ENCODE peak calls at places on chromosomes 2 and 18, in four cellular contexts. V, L, N and X are unnamed samples.
A peak's percentile ranks its signal among the peaks of the same experiment; 100 is the strongest.

GRCh38 chr2:76599732-76600368 is 889.1 kb upstream of the GCFC2 start:
- DNase-seq in V (peak; percentile 84), L (no peak), N (peak; percentile 46), X (peak; percentile 54)

GRCh38 chr2:128559533-128560515 is 241.2 kb upstream of the HS6ST1 start:
- DNase-seq in V (no peak), L (no peak), N (no peak), X (no peak)

GRCh38 chr2:230346921-230347533 is 20.0 kb downstream of the SP140L start:
- DNase-seq in V (no peak), L (no peak), N (no peak), X (peak; percentile 16)

GRCh38 chr2:27049422-27050280 is 1.8 kb upstream of the AGBL5 start:
- DNase-seq in V (no peak), L (peak; percentile 37), N (no peak), X (no peak)

GRCh38 chr18:52869942-52870907 is 530.2 kb downstream of the DCC start:
- DNase-seq in V (no peak), L (no peak), N (no peak), X (no peak)

GRCh38 chr2:43605079-43605655 is 9.3 kb upstream of the THADA start:
- DNase-seq in V (peak; percentile 75), L (no peak), N (no peak), X (no peak)

GRCh38 chr2:50346104-50346503 is 685.8 kb downstream of the NRXN1 start:
- DNase-seq in V (no peak), L (no peak), N (no peak), X (no peak)

GRCh38 chr2:202135111-202135874 is 62.2 kb downstream of the KIAA2012 start:
- DNase-seq in V (peak; percentile 37), L (no peak), N (peak; percentile 85), X (peak; percentile 36)

DNA sequence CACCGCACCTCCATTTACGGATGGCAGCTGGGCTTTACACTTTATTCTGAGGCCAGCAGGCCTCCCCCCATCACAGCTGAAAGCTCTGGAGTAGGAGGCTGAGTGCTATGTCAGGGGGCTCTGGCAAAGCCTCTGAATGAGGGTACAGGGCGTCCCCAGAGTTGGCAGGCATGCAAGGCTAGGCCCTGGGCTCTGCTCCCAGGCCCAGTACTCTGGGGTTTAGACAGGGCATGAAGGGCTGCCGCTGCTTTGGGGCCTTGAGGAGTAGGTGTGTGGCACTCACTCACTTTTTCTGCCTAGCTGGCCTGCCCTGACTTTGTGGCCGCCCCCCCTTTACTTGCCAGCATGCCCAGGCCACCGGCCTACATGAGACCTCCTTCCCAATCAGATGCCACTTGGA is 90.8 kb downstream of the WDSUB1 start:
- DNase-seq in V (no peak), L (no peak), N (no peak), X (no peak)
- H3K27ac ChIP-seq in V (no peak overlapping the region), L (no peak overlapping the region), N (no peak overlapping the region), X (no peak overlapping the region)

DNA sequence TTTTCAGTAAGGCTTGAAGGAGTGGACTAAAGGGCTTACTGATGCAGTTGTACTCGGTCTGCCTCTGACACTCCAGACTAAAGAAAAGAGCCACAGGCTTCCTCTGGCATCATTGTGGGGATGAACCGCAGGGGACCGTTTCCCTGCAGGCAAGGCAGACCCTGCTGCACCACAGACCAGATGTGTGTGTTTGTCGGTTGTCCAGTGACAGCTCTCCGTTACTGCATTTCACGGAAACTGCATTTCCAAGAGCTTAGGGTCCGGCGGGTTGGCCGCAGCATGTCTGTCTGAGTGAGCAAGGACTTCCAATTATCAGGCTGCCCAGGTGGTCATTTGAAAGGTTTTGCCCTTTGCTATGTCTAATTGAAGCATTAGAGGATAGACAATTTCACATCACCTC is 98.1 kb downstream of the FAM210A start:
- DNase-seq in V (no peak), L (no peak), N (no peak), X (no peak)
- H3K27ac ChIP-seq in V (no peak overlapping the region), L (no peak overlapping the region), N (no peak overlapping the region), X (no peak overlapping the region)

DNA sequence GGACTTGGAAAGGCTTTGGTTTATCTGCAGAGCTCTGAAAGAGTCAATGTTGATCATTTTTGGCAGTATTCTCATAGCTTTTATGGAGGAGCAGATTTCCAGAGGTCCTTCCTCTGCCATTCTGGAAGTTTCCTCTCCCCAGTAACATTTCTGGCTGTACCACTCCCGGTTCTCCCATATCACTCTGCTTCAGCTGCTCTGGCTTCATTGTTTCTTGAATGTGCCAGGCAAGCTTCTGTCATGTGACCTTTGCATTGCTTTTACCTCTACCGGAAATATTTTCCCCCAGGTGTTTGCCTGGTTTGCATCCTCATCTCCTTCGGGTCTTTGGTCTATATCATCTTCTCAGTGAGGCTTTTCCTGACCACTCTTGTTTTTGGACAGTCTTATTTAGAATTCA is 12.4 kb downstream of the PCYOX1 start:
- DNase-seq in V (no peak), L (no peak), N (no peak), X (no peak)
- H3K27ac ChIP-seq in V (no peak overlapping the region), L (no peak overlapping the region), N (peak overlapping the region; percentile 18), X (no peak overlapping the region)

GRCh38 chr18:46866524-46866923 is 50.8 kb downstream of the PIAS2 start:
- DNase-seq in V (no peak), L (no peak), N (no peak), X (no peak)

GRCh38 chr18:46867471-46868170 is 49.7 kb downstream of the PIAS2 start:
- DNase-seq in V (no peak), L (no peak), N (no peak), X (no peak)

GRCh38 chr18:46868171-46868921 is 49.0 kb downstream of the PIAS2 start:
- DNase-seq in V (no peak), L (no peak), N (no peak), X (peak; percentile 16)
- H3K27ac ChIP-seq in V (no peak overlapping the region), L (no peak overlapping the region), N (no peak overlapping the region), X (no peak overlapping the region)

GRCh38 chr18:65755616-65756015 is 4.8 kb downstream of the CDH7 start:
- DNase-seq in V (no peak), L (no peak), N (no peak), X (no peak)

GRCh38 chr18:65753520-65753919 is 2.7 kb downstream of the CDH7 start:
- DNase-seq in V (peak; percentile 76), L (no peak), N (no peak), X (no peak)

GRCh38 chr18:65752625-65753325 is 2.0 kb downstream of the CDH7 start:
- DNase-seq in V (no peak), L (no peak), N (no peak), X (no peak)

GRCh38 chr18:65751145-65752085 is 603 bp downstream of the CDH7 start:
- DNase-seq in V (no peak), L (no peak), N (peak; percentile 39), X (no peak)

GRCh38 chr18:65754121-65754520 is 3.3 kb downstream of the CDH7 start:
- DNase-seq in V (peak; percentile 58), L (no peak), N (no peak), X (no peak)
- H3K27ac ChIP-seq in V (no peak overlapping the region), L (no peak overlapping the region), N (no peak overlapping the region), X (no peak overlapping the region)

GRCh38 chr2:98608962-98609604 is 694 bp downstream of the UNC50 start:
- DNase-seq in V (peak; percentile 39), L (no peak), N (no peak), X (no peak)
- H3K27ac ChIP-seq in V (peak overlapping the region; percentile 63), L (peak overlapping the region; percentile 87), N (peak overlapping the region; percentile 99), X (peak overlapping the region; percentile 80)

DNA sequence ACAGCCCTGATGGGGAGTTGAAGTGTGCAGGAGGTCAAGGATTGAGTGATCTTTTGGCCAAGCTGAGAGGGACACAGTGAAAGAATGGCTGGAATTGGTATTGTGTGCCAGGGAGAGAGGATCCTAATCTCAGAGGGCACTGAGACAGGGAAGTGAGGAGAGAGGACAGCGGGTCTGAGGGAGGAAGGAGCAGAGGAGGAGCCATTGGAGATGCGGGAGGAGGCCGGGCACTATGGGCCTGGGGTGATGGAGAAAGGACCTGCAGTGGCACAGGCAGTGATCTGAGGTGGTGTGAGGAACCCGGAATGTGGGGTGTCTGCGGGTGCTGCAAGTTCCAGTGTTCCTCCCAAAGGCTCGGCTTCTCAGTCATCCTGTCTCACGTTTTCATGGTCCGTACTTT is 26.8 kb downstream of the RNF144A start:
- DNase-seq in V (no peak), L (no peak), N (no peak), X (no peak)
- H3K27ac ChIP-seq in V (no peak overlapping the region), L (no peak overlapping the region), N (no peak overlapping the region), X (no peak overlapping the region)

GRCh38 chr2:62219407-62220159 is 23.7 kb downstream of the B3GNT2 start:
- DNase-seq in V (no peak), L (no peak), N (no peak), X (no peak)
- H3K27ac ChIP-seq in V (no peak overlapping the region), L (no peak overlapping the region), N (no peak overlapping the region), X (no peak overlapping the region)

GRCh38 chr2:39517622-39518021 is 80.5 kb upstream of the MAP4K3 start:
- DNase-seq in V (no peak), L (no peak), N (no peak), X (no peak)
- H3K27ac ChIP-seq in V (no peak overlapping the region), L (no peak overlapping the region), N (peak overlapping the region; percentile 47), X (no peak overlapping the region)